ENCODE peak calls at places on chromosomes 7 and 10, in nine cellular contexts. X is HCT116, C is A549, G is heart left ventricle, N is prostate gland, U is gastrocnemius medialis, S is ovary, L is endothelial cell of umbilical vein, I is body of pancreas. W is an unnamed sample. For H3K4me1, the result is how much of the 10 kb centered on the place peaks cover.

GRCh38 chr7:101717986-101718746 is 89.1 kb upstream of the MYL10 start:
- DNase-seq in X (no peak), C (no peak), G (no peak), N (no peak), U (no peak), S (no peak), L (no peak), I (peak), W (no peak)

GRCh38 chr10:6917125-6917524 is 337.0 kb upstream of the PRKCQ start:
- DNase-seq in X (no peak), C (no peak), G (no peak), N (no peak), U (no peak), S (no peak), L (no peak), I (peak), W (no peak)

GRCh38 chr7:73652541-73652949 is 15.1 kb upstream of the VPS37D start:
- DNase-seq in X (no peak), C (no peak), G (no peak), N (no peak), U (no peak), S (no peak), L (no peak), I (no peak), W (no peak)

GRCh38 chr7:128757203-128757602 is 18.0 kb downstream of the CALU start:
- DNase-seq in X (no peak), C (no peak), G (no peak), N (no peak), U (no peak), S (no peak), L (no peak), I (no peak), W (no peak)

GRCh38 chr10:125133706-125134482 is 26.5 kb downstream of the CTBP2 start:
- DNase-seq in X (no peak), C (no peak), G (no peak), N (peak), U (no peak), S (no peak), L (no peak), I (no peak), W (no peak)

GRCh38 chr7:115008465-115009114 is 86.7 kb downstream of the MDFIC start:
- DNase-seq in X (no peak), C (no peak), G (peak), N (no peak), U (peak), S (peak), L (no peak), I (peak), W (peak)

GRCh38 chr10:14056545-14057332 is 274.0 kb downstream of the FRMD4A start:
- DNase-seq in X (no peak), C (no peak), G (no peak), N (no peak), U (no peak), S (no peak), L (peak), I (peak), W (no peak)

GRCh38 chr10:131703527-131703926 is 197.3 kb upstream of the PPP2R2D start:
- DNase-seq in X (no peak), C (no peak), G (no peak), N (no peak), U (no peak), S (no peak), L (no peak), I (no peak), W (no peak)

GRCh38 chr10:25226775-25227682 is 52.2 kb downstream of the GPR158 start:
- DNase-seq in X (peak), C (no peak), G (peak), N (no peak), U (no peak), S (no peak), L (peak), I (peak), W (no peak)

GRCh38 chr10:14839305-14839695 is 1.2 kb downstream of the HSPA14 start:
- DNase-seq in X (no peak), C (no peak), G (no peak), N (no peak), U (no peak), S (no peak), L (no peak), I (no peak), W (no peak)

GRCh38 chr10:29722777-29723176 is 88.0 kb upstream of the SVIL start:
- DNase-seq in X (no peak), C (no peak), G (no peak), N (no peak), U (no peak), S (no peak), L (no peak), I (no peak), W (no peak)

GRCh38 chr7:96952974-96953391 is 52.4 kb upstream of the DLX6 start:
- DNase-seq in X (no peak), C (no peak), G (no peak), N (no peak), U (no peak), S (no peak), L (no peak), I (no peak), W (no peak)

GRCh38 chr7:129168219-129168991 is 20.0 kb upstream of the SMO start:
- DNase-seq in X (no peak), C (no peak), G (no peak), N (peak), U (no peak), S (no peak), L (no peak), I (no peak), W (no peak)

GRCh38 chr10:110664483-110665420 is 20.6 kb downstream of the RBM20 start:
- DNase-seq in X (peak), C (no peak), G (no peak), N (no peak), U (peak), S (no peak), L (no peak), I (no peak), W (no peak)

GRCh38 chr10:111113238-111113960 is 36.6 kb downstream of the ADRA2A start:
- DNase-seq in X (no peak), C (no peak), G (no peak), N (no peak), U (no peak), S (no peak), L (no peak), I (no peak), W (no peak)

GRCh38 chr7:37364871-37365270 is 83.8 kb downstream of the ELMO1 start:
- DNase-seq in X (no peak), C (no peak), G (no peak), N (no peak), U (no peak), S (no peak), L (no peak), I (no peak), W (no peak)

GRCh38 chr7:30029696-30030095 is 1.5 kb downstream of the PLEKHA8 start:
- DNase-seq in X (no peak), C (peak), G (no peak), N (no peak), U (no peak), S (no peak), L (no peak), I (peak), W (no peak)

GRCh38 chr7:143347950-143348349 is 14.6 kb downstream of the FAM131B start:
- DNase-seq in X (no peak), C (no peak), G (no peak), N (no peak), U (no peak), S (no peak), L (no peak), I (no peak), W (no peak)

GRCh38 chr7:78015574-78016260 is 217.1 kb downstream of the PHTF2 start:
- DNase-seq in X (no peak), C (no peak), G (no peak), N (no peak), U (no peak), S (peak), L (no peak), I (no peak), W (no peak)

GRCh38 chr7:56639173-56639746 is 493.0 kb downstream of the ZNF479 start:
- DNase-seq in X (no peak), C (no peak), G (no peak), N (no peak), U (no peak), S (no peak), L (no peak), I (no peak), W (no peak)

GRCh38 chr10:21721000-21721670 is 187.1 kb downstream of the MLLT10 start:
- DNase-seq in X (no peak), C (no peak), G (no peak), N (no peak), U (no peak), S (no peak), L (no peak), I (no peak), W (no peak)

GRCh38 chr10:15188629-15189028 is 20.1 kb upstream of the NMT2 start:
- DNase-seq in X (no peak), C (no peak), G (no peak), N (no peak), U (no peak), S (no peak), L (no peak), I (no peak), W (no peak)

GRCh38 chr7:99224263-99224947 is 16.5 kb upstream of the KPNA7 start:
- DNase-seq in X (peak), C (peak), G (no peak), N (peak), U (no peak), S (no peak), L (no peak), I (peak), W (no peak)

GRCh38 chr7:4147931-4148620 is 534.0 kb upstream of the FOXK1 start:
- DNase-seq in X (no peak), C (no peak), G (no peak), N (no peak), U (no peak), S (no peak), L (no peak), I (no peak), W (no peak)

GRCh38 chr7:134660242-134660785 is 13.7 kb downstream of the BPGM start:
- DNase-seq in X (no peak), C (no peak), G (no peak), N (no peak), U (no peak), S (no peak), L (no peak), I (no peak), W (no peak)

GRCh38 chr10:98425511-98426352 is 10.8 kb upstream of the PYROXD2 start:
- DNase-seq in X (peak), C (peak), G (peak), N (no peak), U (no peak), S (no peak), L (peak), I (peak), W (no peak)

GRCh38 chr7:101559586-101559985 is 69.5 kb downstream of the MYL10 start:
- DNase-seq in X (no peak), C (no peak), G (no peak), N (no peak), U (no peak), S (no peak), L (no peak), I (no peak), W (no peak)

GRCh38 chr7:16419859-16420258 is 1.5 kb downstream of the CRPPA start:
- DNase-seq in X (no peak), C (no peak), G (no peak), N (no peak), U (no peak), S (no peak), L (no peak), I (no peak), W (no peak)

GRCh38 chr7:26853788-26854393 is 10.5 kb downstream of the SKAP2 start:
- DNase-seq in X (peak), C (no peak), G (no peak), N (no peak), U (no peak), S (no peak), L (peak), I (no peak), W (no peak)

GRCh38 chr7:35705932-35706461 is 11.1 kb upstream of the HERPUD2 start:
- DNase-seq in X (no peak), C (no peak), G (no peak), N (no peak), U (no peak), S (no peak), L (no peak), I (no peak), W (no peak)

GRCh38 chr10:91410638-91411367 is 659 bp downstream of the HECTD2 start:
- DNase-seq in X (no peak), C (peak), G (peak), N (peak), U (no peak), S (no peak), L (peak), I (no peak), W (peak)

GRCh38 chr10:88473989-88474883 is 108.9 kb downstream of the RNLS start:
- DNase-seq in X (peak), C (no peak), G (no peak), N (peak), U (peak), S (no peak), L (no peak), I (peak), W (no peak)

GRCh38 chr10:42864575-42864974 is 82.0 kb downstream of the BMS1 start:
- DNase-seq in X (peak), C (no peak), G (no peak), N (no peak), U (no peak), S (no peak), L (no peak), I (peak), W (no peak)

GRCh38 chr7:104984591-104985258 is 29.3 kb upstream of the KMT2E start:
- DNase-seq in X (no peak), C (no peak), G (no peak), N (no peak), U (no peak), S (no peak), L (no peak), I (no peak), W (peak)

GRCh38 chr10:79422178-79422892 is 23.1 kb downstream of the ZCCHC24 start:
- DNase-seq in X (no peak), C (no peak), G (no peak), N (no peak), U (no peak), S (peak), L (no peak), I (no peak), W (peak)

GRCh38 chr10:63208981-63209380 is 75.9 kb downstream of the NRBF2 start:
- DNase-seq in X (no peak), C (no peak), G (no peak), N (no peak), U (no peak), S (no peak), L (peak), I (no peak), W (no peak)

GRCh38 chr7:30863694-30864011 is 48.0 kb upstream of the AQP1 start:
- DNase-seq in X (no peak), C (no peak), G (no peak), N (no peak), U (no peak), S (no peak), L (peak), I (no peak), W (no peak)

DNA sequence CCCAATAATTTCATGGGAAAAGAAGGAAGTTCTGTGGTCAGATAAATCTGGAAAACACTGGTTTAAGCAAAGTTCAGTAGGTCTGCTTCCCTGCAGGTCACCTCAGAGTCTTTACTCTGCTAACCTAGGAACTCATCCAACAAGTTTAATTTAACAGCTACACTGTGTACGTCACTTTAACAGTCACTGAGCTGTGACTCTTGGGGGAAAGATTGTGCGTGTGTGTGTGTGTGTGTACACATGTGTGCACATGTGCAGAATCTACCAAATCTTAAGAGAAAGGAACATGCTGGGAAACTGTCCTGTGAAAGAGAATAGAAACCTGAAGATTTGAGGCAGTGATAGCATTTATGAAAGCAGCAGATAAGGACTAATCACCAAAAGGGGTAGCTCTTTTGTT is 62.6 kb downstream of the IKZF1 start:
- DNase-seq in X (no peak), C (no peak), G (no peak), N (no peak), U (no peak), S (no peak), L (no peak), I (no peak), W (no peak)
- H3K4me1 ChIP-seq in X (under half), C (under half), G (under half), N (under half), U (under half), S (under half), L (under half), I (under half), W (under half)

GRCh38 chr7:75994388-75995051 is at the start of gene TMEM120A:
- DNase-seq in X (peak), C (peak), G (peak), N (peak), U (peak), S (peak), L (peak), I (peak), W (peak)
- TF ChIP-seq POLR2A in X (peak), C (peak), G (peak), N (peak), U (peak), S (peak), L (peak), I (peak), W (peak)

GRCh38 chr7:151010307-151011096 is 13.8 kb downstream of the ATG9B start:
- DNase-seq in X (no peak), C (no peak), G (no peak), N (no peak), U (no peak), S (no peak), L (no peak), I (no peak), W (no peak)
- H3K4me3 ChIP-seq in X (peak), C (no peak), G (peak), N (no peak), U (no peak), S (no peak), L (no peak), I (no peak), W (no peak)

DNA sequence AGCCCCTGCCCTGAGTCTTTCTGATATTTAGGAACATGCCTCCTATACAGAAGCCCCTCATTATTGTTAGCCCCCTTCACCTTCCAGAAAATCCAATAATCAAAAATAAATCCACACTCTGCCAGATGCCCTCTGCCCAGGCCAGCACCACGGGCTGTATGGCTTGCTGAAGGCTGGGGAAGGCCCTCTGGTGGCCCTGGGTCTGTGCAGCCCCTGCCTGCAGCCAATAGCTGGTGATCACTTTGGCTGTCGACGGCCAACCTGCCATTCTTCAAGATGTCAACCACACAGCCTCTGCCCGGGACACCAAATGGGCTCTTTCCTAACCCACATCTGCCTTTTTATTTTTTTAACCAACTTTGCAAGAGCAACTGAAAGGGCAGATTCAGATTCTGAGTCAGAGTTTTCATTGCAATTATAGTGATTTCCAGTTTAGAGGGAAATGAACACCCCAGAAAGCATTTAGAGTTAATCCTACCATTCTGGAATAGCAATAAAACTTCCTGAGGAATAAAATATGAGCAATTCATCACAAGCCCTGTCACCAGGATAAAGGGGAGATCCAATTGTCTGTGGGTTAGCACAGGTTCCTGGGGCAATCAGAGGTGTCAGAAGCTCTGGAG is 211.4 kb downstream of the GRID1 start:
- DNase-seq in X (no peak), C (no peak), G (no peak), N (no peak), U (no peak), S (no peak), L (no peak), I (no peak), W (no peak)
- H3K4me1 ChIP-seq in X (under half), C (under half), G (under half), N (under half), U (under half), S (under half), L (under half), I (under half), W (under half)

DNA sequence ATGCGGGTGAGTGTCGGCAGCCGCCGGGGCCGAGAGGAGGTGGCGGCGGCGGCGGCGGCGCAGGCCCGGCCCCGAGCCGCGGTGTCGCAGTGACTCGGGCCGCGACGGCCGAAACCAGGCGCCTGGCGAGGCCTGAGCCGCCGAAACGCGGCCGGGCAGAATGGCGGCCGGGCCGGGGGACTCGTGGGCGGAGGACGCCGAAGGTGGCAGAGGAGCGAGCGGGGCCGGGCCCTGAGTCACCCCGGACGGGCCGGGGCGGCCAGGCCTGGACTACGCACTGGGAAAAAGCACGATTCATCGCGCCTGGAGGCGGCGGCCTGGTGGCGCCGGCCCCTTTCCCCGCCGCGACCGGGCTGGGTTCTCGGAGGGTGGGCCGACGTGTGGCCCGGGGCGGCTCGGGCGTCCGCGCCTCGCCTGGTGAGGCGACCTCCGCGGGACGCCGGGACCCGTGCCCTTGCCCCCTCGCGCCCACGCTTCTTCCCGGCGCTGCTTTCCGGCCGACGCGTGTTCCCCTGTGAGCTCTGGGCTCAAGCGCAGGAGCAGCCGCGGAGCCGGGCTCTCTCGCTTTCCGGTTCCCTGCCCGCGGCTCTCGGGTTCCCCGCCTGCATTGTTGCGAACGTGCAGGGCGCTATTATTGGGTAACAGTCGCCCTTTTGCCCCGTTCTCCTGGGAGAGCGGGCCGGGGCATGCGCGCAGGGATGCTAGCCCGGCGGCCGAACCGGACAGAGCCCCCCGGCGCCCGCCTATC is 495 bp downstream of the CUL1 start:
- DNase-seq in X (no peak), C (peak), G (peak), N (peak), U (peak), S (peak), L (peak), I (peak), W (peak)
- TF ChIP-seq POLR2A in X (no peak), C (peak), G (no peak), N (peak), U (peak), S (peak), L (peak), I (peak), W (peak)

DNA sequence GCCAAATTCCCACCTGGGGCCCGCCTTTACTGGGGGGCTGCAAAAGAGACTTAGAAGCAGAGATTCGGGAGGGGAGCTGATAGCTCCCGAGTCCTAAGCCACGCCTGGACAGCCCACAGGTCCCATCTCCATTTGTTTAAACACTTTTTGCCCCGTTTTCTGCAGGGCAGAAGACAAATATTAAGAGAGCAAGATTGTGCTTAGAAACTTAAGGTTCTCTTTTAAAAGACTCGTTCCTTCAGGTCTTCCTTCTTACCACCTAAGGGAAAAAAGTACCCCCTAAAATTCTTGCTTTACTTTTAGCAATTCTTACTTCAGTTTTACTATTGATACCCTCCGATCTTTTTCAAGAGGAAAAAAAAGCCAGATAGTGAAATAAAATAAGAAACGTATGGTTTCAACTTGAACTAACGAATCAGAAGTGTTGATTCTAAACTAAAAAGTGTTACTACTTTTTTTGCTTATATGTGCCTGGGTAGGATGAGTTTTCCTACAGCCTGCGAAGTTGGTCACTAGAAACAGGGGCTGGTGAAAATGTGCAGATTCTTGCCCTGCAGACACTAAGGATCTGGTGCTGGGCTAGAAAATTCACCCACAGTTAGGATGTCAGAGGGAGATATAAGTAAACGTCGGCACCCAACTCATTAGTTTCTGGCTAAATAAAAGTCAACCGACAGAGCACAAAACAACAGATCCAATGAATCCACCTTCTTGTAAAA is 298.8 kb upstream of the NFE2L3 start:
- DNase-seq in X (no peak), C (no peak), G (no peak), N (no peak), U (no peak), S (no peak), L (no peak), I (no peak), W (no peak)
- H3K4me3 ChIP-seq in X (no peak), C (no peak), G (peak), N (no peak), U (no peak), S (peak), L (no peak), I (no peak), W (peak)